ENCODE peak calls at places on chromosomes 11 and 22, in six cellular contexts. N, B, G, P, J and F are unnamed samples.

GRCh38 chr11:120667281-120667680 is 155.7 kb downstream of the GRIK4 start:
- DNase-seq in J (no peak), P (no peak), N (peak), G (no peak), B (no peak), F (no peak)

GRCh38 chr11:44564653-44565007 is 833 bp upstream of the CD82 start:
- DNase-seq in G (peak), J (no peak), N (peak), P (peak), B (no peak), F (no peak)

GRCh38 chr11:119093951-119094815 is 7.5 kb downstream of the DPAGT1 start:
- DNase-seq in G (peak), J (no peak), P (peak), B (peak), N (peak), F (no peak)

GRCh38 chr22:22887621-22888503 is at the start of gene IGLL5:
- DNase-seq in B (no peak), G (no peak), N (no peak), P (no peak), J (no peak), F (no peak)

GRCh38 chr11:64359712-64360402 is 895 bp downstream of the RPS6KA4 start:
- DNase-seq in J (no peak), N (no peak), P (no peak), B (no peak), G (no peak), F (no peak)

GRCh38 chr22:28017859-28018258 is 98.8 kb upstream of the PITPNB start:
- DNase-seq in B (no peak), J (no peak), G (no peak), P (no peak), N (no peak), F (no peak)

GRCh38 chr11:10618490-10618889 is 50.0 kb upstream of the LYVE1 start:
- DNase-seq in G (no peak), P (no peak), J (no peak), N (no peak), B (no peak), F (no peak)

GRCh38 chr22:42613869-42614268 is 814 bp downstream of the POLDIP3 start:
- DNase-seq in N (no peak), P (no peak), J (no peak), B (no peak), G (no peak), F (no peak)

GRCh38 chr11:119029069-119029339 is 1.7 kb downstream of the SLC37A4 start:
- DNase-seq in B (no peak), P (no peak), J (no peak), G (no peak), N (no peak), F (no peak)

GRCh38 chr11:117933930-117934329 is 4.7 kb upstream of the TMPRSS13 start:
- DNase-seq in P (no peak), G (no peak), J (no peak), N (no peak), B (no peak), F (no peak)

GRCh38 chr11:1926156-1927031 is 6.9 kb downstream of the TNNT3 start:
- DNase-seq in G (no peak), J (no peak), P (no peak), N (no peak), B (no peak), F (peak)

GRCh38 chr22:47307326-47307725 is 544.9 kb downstream of the TBC1D22A start:
- DNase-seq in P (no peak), J (no peak), G (peak), B (no peak), N (peak), F (no peak)

GRCh38 chr11:13963169-13963948 is 836 bp downstream of the SPON1 start:
- DNase-seq in G (no peak), J (no peak), B (no peak), N (no peak), P (no peak), F (peak)

GRCh38 chr22:37485006-37485713 is 1.0 kb downstream of the MFNG start:
- DNase-seq in P (no peak), G (no peak), N (no peak), B (peak), J (peak), F (peak)

GRCh38 chr22:23071163-23072034 is 1.1 kb downstream of the GNAZ start:
- DNase-seq in G (no peak), B (no peak), N (no peak), P (no peak), J (no peak), F (no peak)

GRCh38 chr11:12864316-12865156 is 144.6 kb upstream of the RASSF10 start:
- DNase-seq in B (no peak), N (peak), P (peak), J (no peak), G (no peak), F (no peak)

GRCh38 chr11:119161871-119162270 is 6.7 kb upstream of the NLRX1 start:
- DNase-seq in J (no peak), G (no peak), B (no peak), P (no peak), N (no peak), F (no peak)

GRCh38 chr11:69339041-69339733 is 45.2 kb downstream of the MYEOV start:
- DNase-seq in J (no peak), G (no peak), N (no peak), B (no peak), P (no peak), F (no peak)

GRCh38 chr11:95485115-95485900 is 254.3 kb upstream of the SESN3 start:
- DNase-seq in B (no peak), J (no peak), N (no peak), P (peak), G (peak), F (no peak)

GRCh38 chr11:74438681-74439080 is 28.7 kb downstream of the KCNE3 start:
- DNase-seq in J (no peak), G (no peak), N (no peak), P (no peak), B (no peak), F (no peak)

GRCh38 chr11:85806876-85807275 is 4.1 kb downstream of the SYTL2 start:
- DNase-seq in J (no peak), N (peak), B (no peak), G (no peak), P (no peak), F (no peak)

GRCh38 chr11:8288824-8289223 is 25.1 kb upstream of the LMO1 start:
- DNase-seq in G (no peak), J (no peak), B (no peak), P (no peak), N (no peak), F (no peak)

GRCh38 chr11:118895093-118896039 is 11.7 kb downstream of the CXCR5 start:
- DNase-seq in B (no peak), J (peak), G (no peak), N (no peak), P (no peak), F (peak)

GRCh38 chr11:45556851-45557707 is 108.3 kb downstream of the CHST1 start:
- DNase-seq in G (peak), N (peak), B (no peak), J (no peak), P (no peak), F (no peak)

GRCh38 chr22:31305194-31305593 is 12.9 kb upstream of the PIK3IP1 start:
- DNase-seq in P (no peak), N (no peak), G (no peak), J (no peak), B (no peak), F (no peak)

GRCh38 chr11:16785520-16786128 is 47.2 kb downstream of the C11orf58 start:
- DNase-seq in G (peak), P (peak), N (peak), B (peak), J (peak), F (peak)

GRCh38 chr11:115611343-115611742 is 107.1 kb upstream of the CADM1 start:
- DNase-seq in N (no peak), J (no peak), P (no peak), G (no peak), B (no peak), F (no peak)

GRCh38 chr11:113314389-113315301 is at the start of gene TTC12:
- DNase-seq in J (peak), G (peak), N (peak), P (peak), B (peak), F (peak)

GRCh38 chr11:76380161-76380976 is 563 bp downstream of the THAP12 start:
- DNase-seq in P (peak), J (peak), B (peak), N (peak), G (no peak), F (peak)

GRCh38 chr11:16365456-16366355 is 9.4 kb upstream of the SOX6 start:
- DNase-seq in P (no peak), N (peak), B (no peak), J (no peak), G (no peak), F (no peak)

GRCh38 chr11:133836076-133836548 is 9.2 kb downstream of the SPATA19 start:
- DNase-seq in P (no peak), G (no peak), B (no peak), J (no peak), N (no peak), F (no peak)

GRCh38 chr11:66080055-66080817 is 10.2 kb downstream of the PACS1 start:
- DNase-seq in J (peak), B (peak), G (peak), P (peak), N (peak), F (peak)